ENCODE peak calls at places on chromosomes 4 and X, in seven cellular contexts. E is Ammon's horn, J is psoas muscle, S is non-pigmented ciliary epithelial cell, I is NCI-H2081, X is AG10803, P is substantia nigra. Z is an unnamed sample.

GRCh38 chrX:147741776-147742175 is 169.9 kb upstream of the FMR1 start:
- DNase-seq in E (peak; percentile 1), J (no peak), S (no peak), I (no peak), X (no peak), P (no peak), Z (no peak)

GRCh38 chrX:19291086-19291485 is 52.6 kb upstream of the PDHA1 start:
- DNase-seq in E (no peak), J (no peak), S (no peak), I (no peak), X (no peak), P (no peak), Z (no peak)

GRCh38 chrX:11464836-11465458 is 171.7 kb downstream of the AMELX start:
- DNase-seq in E (no peak), J (no peak), S (no peak), I (no peak), X (no peak), P (no peak), Z (no peak)

GRCh38 chr4:86185659-86186058 is 174.2 kb downstream of the MAPK10 start:
- DNase-seq in E (no peak), J (no peak), S (no peak), I (no peak), X (no peak), P (no peak), Z (no peak)

GRCh38 chr4:96305030-96305429 is 465.1 kb downstream of the PDHA2 start:
- DNase-seq in E (no peak), J (no peak), S (no peak), I (no peak), X (no peak), P (no peak), Z (no peak)

GRCh38 chr4:128906581-128906980 is 97.1 kb downstream of the JADE1 start:
- DNase-seq in E (no peak), J (no peak), S (no peak), I (no peak), X (no peak), P (no peak), Z (no peak)

GRCh38 chrX:34341258-34341657 is 209.1 kb upstream of the FAM47A start:
- DNase-seq in E (peak; percentile 2), J (no peak), S (no peak), I (no peak), X (no peak), P (no peak), Z (no peak)

GRCh38 chrX:104309169-104309568 is 54.4 kb upstream of the ESX1 start:
- DNase-seq in E (no peak), J (no peak), S (no peak), I (no peak), X (no peak), P (no peak), Z (no peak)

GRCh38 chr4:107035711-107036601 is at the start of gene DKK2:
- DNase-seq in E (peak; percentile 17), J (peak; percentile 62), S (no peak), I (no peak), X (peak; percentile 41), P (no peak), Z (peak; percentile 51)

GRCh38 chr4:173794662-173795061 is 264.6 kb upstream of the HAND2 start:
- DNase-seq in E (no peak), J (no peak), S (peak; percentile 42), I (no peak), X (peak; percentile 22), P (no peak), Z (no peak)

GRCh38 chrX:134948333-134949241 is 42.2 kb upstream of the SMIM10 start:
- DNase-seq in E (no peak), J (no peak), S (no peak), I (no peak), X (no peak), P (no peak), Z (no peak)